ENCODE peak calls at places on chromosomes 2 and 18, in seven cellular contexts. One of them, this sample, is unnamed.

GRCh38 chr18:63832470-63832869 is 55.0 kb upstream of the SERPINB2 start:
- DNase-seq in memory B cell: no peak
- DNase-seq in endothelial cell: no peak
- DNase-seq in HFFc6: peak
- DNase-seq in tibial nerve: no peak
- DNase-seq in activated T-cell treated with anti-CD3 and anti-CD28 coated beads for 48 hours: no peak
- DNase-seq in iris pigment epithelial cell: no peak
- DNase-seq in this sample: no peak

GRCh38 chr2:183995632-183996031 is 602.7 kb upstream of the ZNF804A start:
- DNase-seq in memory B cell: no peak
- DNase-seq in endothelial cell: no peak
- DNase-seq in HFFc6: no peak
- DNase-seq in tibial nerve: no peak
- DNase-seq in activated T-cell treated with anti-CD3 and anti-CD28 coated beads for 48 hours: no peak
- DNase-seq in iris pigment epithelial cell: peak
- DNase-seq in this sample: no peak

GRCh38 chr2:8984152-8984551 is 19.3 kb downstream of the MBOAT2 start:
- DNase-seq in memory B cell: no peak
- DNase-seq in endothelial cell: no peak
- DNase-seq in HFFc6: no peak
- DNase-seq in tibial nerve: no peak
- DNase-seq in activated T-cell treated with anti-CD3 and anti-CD28 coated beads for 48 hours: no peak
- DNase-seq in iris pigment epithelial cell: peak
- DNase-seq in this sample: no peak

GRCh38 chr2:79972661-79973060 is 331.9 kb downstream of the LRRTM1 start:
- DNase-seq in memory B cell: no peak
- DNase-seq in endothelial cell: no peak
- DNase-seq in HFFc6: no peak
- DNase-seq in tibial nerve: no peak
- DNase-seq in activated T-cell treated with anti-CD3 and anti-CD28 coated beads for 48 hours: no peak
- DNase-seq in iris pigment epithelial cell: no peak
- DNase-seq in this sample: no peak

GRCh38 chr2:9206991-9207640 is 504 bp downstream of the ASAP2 start:
- DNase-seq in memory B cell: peak
- DNase-seq in endothelial cell: peak
- DNase-seq in HFFc6: no peak
- DNase-seq in tibial nerve: no peak
- DNase-seq in activated T-cell treated with anti-CD3 and anti-CD28 coated beads for 48 hours: no peak
- DNase-seq in iris pigment epithelial cell: peak
- DNase-seq in this sample: no peak

GRCh38 chr2:204354442-204354856 is 190.8 kb upstream of the PARD3B start:
- DNase-seq in memory B cell: no peak
- DNase-seq in endothelial cell: no peak
- DNase-seq in HFFc6: no peak
- DNase-seq in tibial nerve: no peak
- DNase-seq in activated T-cell treated with anti-CD3 and anti-CD28 coated beads for 48 hours: no peak
- DNase-seq in iris pigment epithelial cell: no peak
- DNase-seq in this sample: no peak

GRCh38 chr2:172113617-172114016 is 10.9 kb upstream of the DLX2 start:
- DNase-seq in memory B cell: no peak
- DNase-seq in endothelial cell: no peak
- DNase-seq in HFFc6: peak
- DNase-seq in tibial nerve: no peak
- DNase-seq in activated T-cell treated with anti-CD3 and anti-CD28 coated beads for 48 hours: no peak
- DNase-seq in iris pigment epithelial cell: peak
- DNase-seq in this sample: no peak

GRCh38 chr2:36597003-36597531 is 901 bp downstream of the FEZ2 start:
- DNase-seq in memory B cell: no peak
- DNase-seq in endothelial cell: no peak
- DNase-seq in HFFc6: no peak
- DNase-seq in tibial nerve: no peak
- DNase-seq in activated T-cell treated with anti-CD3 and anti-CD28 coated beads for 48 hours: no peak
- DNase-seq in iris pigment epithelial cell: peak
- DNase-seq in this sample: no peak

GRCh38 chr2:95301876-95302641 is 4.9 kb downstream of the KCNIP3 start:
- DNase-seq in memory B cell: no peak
- DNase-seq in endothelial cell: no peak
- DNase-seq in HFFc6: no peak
- DNase-seq in tibial nerve: no peak
- DNase-seq in activated T-cell treated with anti-CD3 and anti-CD28 coated beads for 48 hours: no peak
- DNase-seq in iris pigment epithelial cell: no peak
- DNase-seq in this sample: no peak

GRCh38 chr18:14941256-14941655 is 193.3 kb downstream of the ANKRD30B start:
- DNase-seq in memory B cell: no peak
- DNase-seq in endothelial cell: no peak
- DNase-seq in HFFc6: no peak
- DNase-seq in tibial nerve: no peak
- DNase-seq in activated T-cell treated with anti-CD3 and anti-CD28 coated beads for 48 hours: no peak
- DNase-seq in iris pigment epithelial cell: no peak
- DNase-seq in this sample: no peak

GRCh38 chr2:166375205-166375735 is 474 bp downstream of the SCN9A start:
- DNase-seq in memory B cell: no peak
- DNase-seq in endothelial cell: no peak
- DNase-seq in HFFc6: peak
- DNase-seq in tibial nerve: no peak
- DNase-seq in activated T-cell treated with anti-CD3 and anti-CD28 coated beads for 48 hours: no peak
- DNase-seq in iris pigment epithelial cell: peak
- DNase-seq in this sample: no peak

GRCh38 chr2:98559581-98559980 is 48.7 kb downstream of the COA5 start:
- DNase-seq in memory B cell: no peak
- DNase-seq in endothelial cell: no peak
- DNase-seq in HFFc6: no peak
- DNase-seq in tibial nerve: no peak
- DNase-seq in activated T-cell treated with anti-CD3 and anti-CD28 coated beads for 48 hours: no peak
- DNase-seq in iris pigment epithelial cell: peak
- DNase-seq in this sample: no peak

GRCh38 chr2:64862623-64863022 is 126.6 kb upstream of the SLC1A4 start:
- DNase-seq in memory B cell: no peak
- DNase-seq in endothelial cell: no peak
- DNase-seq in HFFc6: peak
- DNase-seq in tibial nerve: no peak
- DNase-seq in activated T-cell treated with anti-CD3 and anti-CD28 coated beads for 48 hours: no peak
- DNase-seq in iris pigment epithelial cell: no peak
- DNase-seq in this sample: no peak